ENCODE peak calls at places on chromosomes 11 and 22, in six cellular contexts. One of them, this sample, is unnamed.

GRCh38 chr11:93842461-93842860 is 8.0 kb downstream of the VSTM5 start:
- DNase-seq in fibroblast of pulmonary artery: peak; percentile 48
- DNase-seq in neuronal stem cell: no peak
- DNase-seq in brain microvascular endothelial cell: peak; percentile 30
- DNase-seq in tibial nerve: no peak
- DNase-seq in cardiac muscle cell: no peak
- DNase-seq in this sample: peak; percentile 7

GRCh38 chr11:105100976-105101630 is 38.5 kb downstream of the CARD18 start:
- DNase-seq in cardiac muscle cell: no peak
- DNase-seq in neuronal stem cell: no peak
- DNase-seq in fibroblast of pulmonary artery: no peak
- DNase-seq in tibial nerve: no peak
- DNase-seq in brain microvascular endothelial cell: no peak
- DNase-seq in this sample: no peak

GRCh38 chr11:33930317-33931021 is 38.6 kb upstream of the LMO2 start:
- DNase-seq in tibial nerve: peak; percentile 34
- DNase-seq in brain microvascular endothelial cell: no peak
- DNase-seq in cardiac muscle cell: peak; percentile 50
- DNase-seq in fibroblast of pulmonary artery: peak; percentile 88
- DNase-seq in neuronal stem cell: no peak
- DNase-seq in this sample: no peak

GRCh38 chr22:40022536-40023225 is 27.9 kb downstream of the FAM83F start:
- DNase-seq in fibroblast of pulmonary artery: no peak
- DNase-seq in neuronal stem cell: no peak
- DNase-seq in brain microvascular endothelial cell: no peak
- DNase-seq in cardiac muscle cell: no peak
- DNase-seq in tibial nerve: no peak
- DNase-seq in this sample: no peak

GRCh38 chr11:28759311-28759710 is 651.1 kb downstream of the METTL15 start:
- DNase-seq in fibroblast of pulmonary artery: peak; percentile 70
- DNase-seq in cardiac muscle cell: no peak
- DNase-seq in tibial nerve: no peak
- DNase-seq in brain microvascular endothelial cell: peak; percentile 70
- DNase-seq in neuronal stem cell: no peak
- DNase-seq in this sample: no peak

GRCh38 chr11:59673291-59673690 is 4.5 kb upstream of the PATL1 start:
- DNase-seq in neuronal stem cell: no peak
- DNase-seq in tibial nerve: no peak
- DNase-seq in cardiac muscle cell: no peak
- DNase-seq in brain microvascular endothelial cell: no peak
- DNase-seq in fibroblast of pulmonary artery: no peak
- DNase-seq in this sample: no peak

GRCh38 chr11:94132152-94132558 is 3.5 kb downstream of the PANX1 start:
- DNase-seq in brain microvascular endothelial cell: peak; percentile 83
- DNase-seq in fibroblast of pulmonary artery: peak; percentile 86
- DNase-seq in neuronal stem cell: no peak
- DNase-seq in tibial nerve: no peak
- DNase-seq in cardiac muscle cell: no peak
- DNase-seq in this sample: peak; percentile 77

GRCh38 chr22:31106651-31107205 is 640 bp downstream of the SELENOM start:
- DNase-seq in fibroblast of pulmonary artery: peak; percentile 61
- DNase-seq in neuronal stem cell: no peak
- DNase-seq in tibial nerve: peak; percentile 44
- DNase-seq in cardiac muscle cell: no peak
- DNase-seq in brain microvascular endothelial cell: peak; percentile 19
- DNase-seq in this sample: no peak

GRCh38 chr11:6657346-6657745 is 1.7 kb upstream of the DCHS1 start:
- DNase-seq in fibroblast of pulmonary artery: no peak
- DNase-seq in cardiac muscle cell: no peak
- DNase-seq in tibial nerve: no peak
- DNase-seq in brain microvascular endothelial cell: no peak
- DNase-seq in neuronal stem cell: no peak
- DNase-seq in this sample: no peak

GRCh38 chr22:38694945-38695344 is 5.8 kb downstream of the JOSD1 start:
- DNase-seq in neuronal stem cell: no peak
- DNase-seq in tibial nerve: no peak
- DNase-seq in brain microvascular endothelial cell: no peak
- DNase-seq in cardiac muscle cell: no peak
- DNase-seq in fibroblast of pulmonary artery: no peak
- DNase-seq in this sample: no peak

GRCh38 chr22:23183107-23183698 is 2.9 kb downstream of the BCR start:
- DNase-seq in cardiac muscle cell: peak; percentile 86
- DNase-seq in brain microvascular endothelial cell: peak; percentile 43
- DNase-seq in fibroblast of pulmonary artery: peak; percentile 64
- DNase-seq in neuronal stem cell: peak; percentile 74
- DNase-seq in tibial nerve: peak; percentile 63
- DNase-seq in this sample: no peak

GRCh38 chr11:119531623-119532022 is 108.7 kb upstream of the THY1 start:
- DNase-seq in neuronal stem cell: no peak
- DNase-seq in tibial nerve: no peak
- DNase-seq in brain microvascular endothelial cell: no peak
- DNase-seq in cardiac muscle cell: no peak
- DNase-seq in fibroblast of pulmonary artery: no peak
- DNase-seq in this sample: no peak

GRCh38 chr22:30045901-30046715 is 34.2 kb upstream of the HORMAD2 start:
- DNase-seq in tibial nerve: no peak
- DNase-seq in fibroblast of pulmonary artery: no peak
- DNase-seq in cardiac muscle cell: no peak
- DNase-seq in neuronal stem cell: no peak
- DNase-seq in brain microvascular endothelial cell: no peak
- DNase-seq in this sample: no peak

GRCh38 chr11:119361056-119361787 is 14.7 kb upstream of the MFRP start:
- DNase-seq in fibroblast of pulmonary artery: peak; percentile 56
- DNase-seq in tibial nerve: no peak
- DNase-seq in neuronal stem cell: peak; percentile 62
- DNase-seq in cardiac muscle cell: peak; percentile 87
- DNase-seq in brain microvascular endothelial cell: peak; percentile 70
- DNase-seq in this sample: peak; percentile 55

GRCh38 chr11:9060700-9061111 is 30.7 kb downstream of the SCUBE2 start:
- DNase-seq in fibroblast of pulmonary artery: no peak
- DNase-seq in brain microvascular endothelial cell: no peak
- DNase-seq in tibial nerve: no peak
- DNase-seq in cardiac muscle cell: peak; percentile 17
- DNase-seq in neuronal stem cell: peak; percentile 24
- DNase-seq in this sample: no peak

GRCh38 chr11:77129069-77129840 is 1.2 kb downstream of the MYO7A start:
- DNase-seq in brain microvascular endothelial cell: no peak
- DNase-seq in fibroblast of pulmonary artery: no peak
- DNase-seq in tibial nerve: no peak
- DNase-seq in neuronal stem cell: no peak
- DNase-seq in cardiac muscle cell: no peak
- DNase-seq in this sample: no peak
- H3K4me3 ChIP-seq in brain microvascular endothelial cell: no peak overlapping the region
- H3K4me3 ChIP-seq in fibroblast of pulmonary artery: no peak overlapping the region
- H3K4me3 ChIP-seq in tibial nerve: no peak overlapping the region
- H3K4me3 ChIP-seq in neuronal stem cell: no peak overlapping the region
- H3K4me3 ChIP-seq in cardiac muscle cell: no peak overlapping the region
- H3K4me3 ChIP-seq in this sample: no peak overlapping the region

GRCh38 chr11:355581-356458 is 13.5 kb upstream of the B4GALNT4 start:
- DNase-seq in tibial nerve: peak; percentile 93
- DNase-seq in brain microvascular endothelial cell: peak; percentile 79
- DNase-seq in fibroblast of pulmonary artery: peak; percentile 99
- DNase-seq in cardiac muscle cell: peak; percentile 91
- DNase-seq in neuronal stem cell: peak; percentile 93
- DNase-seq in this sample: peak; percentile 93
- H3K4me3 ChIP-seq in tibial nerve: peak overlapping the region; percentile 54
- H3K4me3 ChIP-seq in brain microvascular endothelial cell: peak overlapping the region; percentile 40
- H3K4me3 ChIP-seq in fibroblast of pulmonary artery: peak overlapping the region; percentile 37
- H3K4me3 ChIP-seq in cardiac muscle cell: peak overlapping the region; percentile 39
- H3K4me3 ChIP-seq in neuronal stem cell: peak overlapping the region; percentile 20
- H3K4me3 ChIP-seq in this sample: peak overlapping the region; percentile 45

GRCh38 chr11:2077061-2077802 is 62.0 kb downstream of the IGF2 start:
- DNase-seq in cardiac muscle cell: no peak
- DNase-seq in neuronal stem cell: no peak
- DNase-seq in fibroblast of pulmonary artery: peak; percentile 47
- DNase-seq in tibial nerve: no peak
- DNase-seq in brain microvascular endothelial cell: peak; percentile 76
- DNase-seq in this sample: no peak
- H3K4me3 ChIP-seq in cardiac muscle cell: no peak overlapping the region
- H3K4me3 ChIP-seq in neuronal stem cell: no peak overlapping the region
- H3K4me3 ChIP-seq in fibroblast of pulmonary artery: no peak overlapping the region
- H3K4me3 ChIP-seq in tibial nerve: no peak overlapping the region
- H3K4me3 ChIP-seq in brain microvascular endothelial cell: no peak overlapping the region
- H3K4me3 ChIP-seq in this sample: no peak overlapping the region

GRCh38 chr11:82826526-82826925 is 73.7 kb downstream of the PRCP start:
- DNase-seq in tibial nerve: no peak
- DNase-seq in neuronal stem cell: no peak
- DNase-seq in brain microvascular endothelial cell: no peak
- DNase-seq in fibroblast of pulmonary artery: no peak
- DNase-seq in cardiac muscle cell: no peak
- DNase-seq in this sample: no peak
- H3K4me3 ChIP-seq in tibial nerve: no peak overlapping the region
- H3K4me3 ChIP-seq in neuronal stem cell: no peak overlapping the region
- H3K4me3 ChIP-seq in brain microvascular endothelial cell: no peak overlapping the region
- H3K4me3 ChIP-seq in fibroblast of pulmonary artery: no peak overlapping the region
- H3K4me3 ChIP-seq in cardiac muscle cell: no peak overlapping the region
- H3K4me3 ChIP-seq in this sample: no peak overlapping the region

DNA sequence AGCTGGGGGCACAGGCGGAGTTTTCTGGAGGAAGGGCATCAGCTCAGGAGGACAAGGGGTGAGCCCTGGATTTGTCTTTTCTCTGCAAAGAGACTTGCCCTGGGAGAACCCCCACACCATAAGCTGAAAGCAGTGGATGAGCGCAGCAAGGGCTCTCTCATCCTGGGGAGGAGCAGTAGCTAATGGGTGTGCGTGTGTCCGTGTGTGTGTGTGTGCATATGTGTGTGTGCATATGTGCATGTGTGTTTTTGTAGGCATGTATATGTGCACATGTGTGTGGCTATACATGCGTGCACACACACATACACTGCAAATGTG is 45.3 kb downstream of the SMIM38 start:
- DNase-seq in brain microvascular endothelial cell: no peak
- DNase-seq in fibroblast of pulmonary artery: no peak
- DNase-seq in neuronal stem cell: no peak
- DNase-seq in tibial nerve: no peak
- DNase-seq in cardiac muscle cell: no peak
- DNase-seq in this sample: no peak
- H3K4me3 ChIP-seq in brain microvascular endothelial cell: no peak overlapping the region
- H3K4me3 ChIP-seq in fibroblast of pulmonary artery: no peak overlapping the region
- H3K4me3 ChIP-seq in neuronal stem cell: no peak overlapping the region
- H3K4me3 ChIP-seq in tibial nerve: no peak overlapping the region
- H3K4me3 ChIP-seq in cardiac muscle cell: no peak overlapping the region
- H3K4me3 ChIP-seq in this sample: no peak overlapping the region

DNA sequence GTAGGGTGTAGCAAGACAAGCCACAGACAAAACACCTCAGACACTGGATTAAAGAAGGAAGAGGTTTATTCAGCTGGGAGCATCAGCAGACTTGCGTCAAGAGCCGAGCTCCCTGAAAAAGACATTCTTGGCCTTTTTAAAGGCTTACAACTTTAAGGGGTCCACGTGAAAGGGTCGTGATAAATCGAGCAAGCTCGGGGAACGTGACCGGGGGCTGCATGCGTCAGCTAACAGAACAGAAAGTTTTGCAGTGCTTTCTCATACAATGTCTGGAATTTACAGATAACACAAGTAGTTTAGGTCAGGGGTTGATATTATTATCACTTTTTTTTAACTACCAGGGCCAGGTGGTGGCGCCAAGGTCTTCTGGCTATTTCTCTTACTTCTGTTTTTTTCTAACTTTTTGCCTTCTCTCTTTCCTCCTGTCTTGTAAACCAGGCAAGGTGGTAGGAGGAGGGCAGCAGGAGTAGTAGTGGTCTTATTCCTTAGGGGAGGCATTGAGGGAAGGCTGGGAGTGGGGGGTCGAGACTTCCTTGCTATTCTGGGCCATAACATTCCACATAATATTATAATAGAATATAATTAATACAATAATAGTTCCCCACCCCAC is 631 bp upstream of the ALDH3B1 start:
- DNase-seq in tibial nerve: no peak
- DNase-seq in brain microvascular endothelial cell: peak; percentile 43
- DNase-seq in neuronal stem cell: no peak
- DNase-seq in fibroblast of pulmonary artery: peak; percentile 51
- DNase-seq in cardiac muscle cell: no peak
- DNase-seq in this sample: no peak
- H3K4me3 ChIP-seq in tibial nerve: peak overlapping the region; percentile 43
- H3K4me3 ChIP-seq in brain microvascular endothelial cell: no peak overlapping the region
- H3K4me3 ChIP-seq in neuronal stem cell: no peak overlapping the region
- H3K4me3 ChIP-seq in fibroblast of pulmonary artery: no peak overlapping the region
- H3K4me3 ChIP-seq in cardiac muscle cell: no peak overlapping the region
- H3K4me3 ChIP-seq in this sample: no peak overlapping the region

DNA sequence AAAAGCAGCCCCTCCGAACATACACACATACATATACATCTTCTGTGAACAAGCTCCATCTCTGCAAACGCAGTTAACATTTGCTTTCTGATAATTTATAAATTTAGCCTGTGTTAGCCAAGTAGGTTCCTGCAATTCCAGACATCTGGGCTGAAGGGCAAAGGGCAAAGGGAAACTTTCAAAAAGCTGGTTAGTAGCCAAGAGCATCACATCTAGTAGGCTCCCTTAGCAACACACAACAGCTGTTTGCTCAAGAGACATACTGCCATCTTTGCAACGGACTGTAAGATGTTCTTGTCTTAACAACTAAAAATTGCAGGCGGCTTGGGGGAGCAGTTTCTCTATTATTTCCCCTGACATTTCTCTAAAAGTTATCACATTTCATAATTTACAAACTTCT is 134.9 kb downstream of the RBFOX2 start:
- DNase-seq in tibial nerve: peak; percentile 24
- DNase-seq in fibroblast of pulmonary artery: peak; percentile 64
- DNase-seq in cardiac muscle cell: no peak
- DNase-seq in neuronal stem cell: no peak
- DNase-seq in brain microvascular endothelial cell: no peak
- DNase-seq in this sample: no peak
- H3K4me3 ChIP-seq in tibial nerve: no peak overlapping the region
- H3K4me3 ChIP-seq in fibroblast of pulmonary artery: no peak overlapping the region
- H3K4me3 ChIP-seq in cardiac muscle cell: peak overlapping the region; percentile 28
- H3K4me3 ChIP-seq in neuronal stem cell: no peak overlapping the region
- H3K4me3 ChIP-seq in brain microvascular endothelial cell: no peak overlapping the region
- H3K4me3 ChIP-seq in this sample: no peak overlapping the region

DNA sequence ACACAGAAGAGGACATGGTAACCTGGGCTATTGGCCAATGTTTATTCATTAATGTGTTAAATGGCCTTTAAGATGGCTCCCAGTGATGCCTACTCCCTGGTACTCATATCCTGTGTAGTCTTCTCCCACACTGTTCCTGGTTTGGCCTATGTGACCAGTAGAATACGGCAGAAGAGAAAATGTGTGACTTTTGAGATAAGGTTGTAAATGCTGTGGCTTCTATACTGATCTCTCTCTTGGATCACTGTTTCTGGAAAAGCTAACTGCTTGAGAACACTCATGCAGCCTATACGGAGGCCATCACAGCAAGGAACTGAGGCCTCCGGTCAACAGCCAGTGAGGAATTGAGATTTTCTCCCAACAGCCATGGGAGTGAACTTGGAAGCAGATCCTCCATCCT is 24.1 kb downstream of the MAML2 start:
- DNase-seq in fibroblast of pulmonary artery: no peak
- DNase-seq in tibial nerve: no peak
- DNase-seq in cardiac muscle cell: no peak
- DNase-seq in neuronal stem cell: no peak
- DNase-seq in brain microvascular endothelial cell: no peak
- DNase-seq in this sample: no peak
- H3K4me3 ChIP-seq in fibroblast of pulmonary artery: no peak overlapping the region
- H3K4me3 ChIP-seq in tibial nerve: no peak overlapping the region
- H3K4me3 ChIP-seq in cardiac muscle cell: no peak overlapping the region
- H3K4me3 ChIP-seq in neuronal stem cell: no peak overlapping the region
- H3K4me3 ChIP-seq in brain microvascular endothelial cell: no peak overlapping the region
- H3K4me3 ChIP-seq in this sample: no peak overlapping the region

DNA sequence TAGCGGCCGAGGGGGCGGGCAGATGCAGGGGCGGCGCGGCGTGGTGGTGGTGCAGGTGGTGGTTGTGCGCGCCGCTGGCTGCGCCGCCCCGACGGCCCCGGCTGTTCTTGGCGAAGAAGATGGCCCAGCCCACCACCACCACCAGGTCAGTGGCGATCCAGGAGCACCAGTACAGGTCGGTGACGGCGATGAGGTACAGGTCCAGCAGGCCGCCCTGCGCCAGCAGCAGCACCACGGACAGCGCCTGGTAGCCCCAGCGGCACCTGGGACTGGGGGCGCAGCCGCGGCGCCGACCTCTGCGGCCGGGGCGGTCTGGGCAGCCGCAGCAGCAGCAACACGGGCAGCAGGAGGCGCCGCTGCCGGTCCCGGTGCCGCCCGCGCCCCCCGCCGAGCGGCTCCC is 879 bp downstream of the TMEM121B start:
- DNase-seq in neuronal stem cell: peak; percentile 77
- DNase-seq in fibroblast of pulmonary artery: peak; percentile 53
- DNase-seq in brain microvascular endothelial cell: no peak
- DNase-seq in cardiac muscle cell: peak; percentile 93
- DNase-seq in tibial nerve: no peak
- DNase-seq in this sample: no peak
- H3K4me3 ChIP-seq in neuronal stem cell: peak overlapping the region; percentile 56
- H3K4me3 ChIP-seq in fibroblast of pulmonary artery: no peak overlapping the region
- H3K4me3 ChIP-seq in brain microvascular endothelial cell: no peak overlapping the region
- H3K4me3 ChIP-seq in cardiac muscle cell: peak overlapping the region; percentile 84
- H3K4me3 ChIP-seq in tibial nerve: no peak overlapping the region
- H3K4me3 ChIP-seq in this sample: no peak overlapping the region